ENCODE peak calls at places on chromosomes 3 and 15, in nine cellular contexts. P is heart left ventricle; T is adipocyte; C is endothelial cell of umbilical vein; S is tibial artery; Q is CD8-positive, alpha-beta memory T cell; R is lower lobe of right lung; U is heart right ventricle; F is cardiac muscle cell. D is an unnamed sample.

GRCh38 chr3:67357610-67358458 is 296.6 kb downstream of the SUCLG2 start:
- DNase-seq in P (no peak), R (no peak), Q (no peak), S (no peak), F (peak; percentile 71), T (peak; percentile 26), U (no peak), C (peak; percentile 26), D (peak; percentile 2)

GRCh38 chr3:185717121-185717520 is 107.7 kb downstream of the IGF2BP2 start:
- DNase-seq in U (no peak), C (peak; percentile 39), T (peak; percentile 90), R (no peak), Q (no peak), F (no peak), S (no peak), P (no peak), D (peak; percentile 44)

GRCh38 chr3:37806505-37807291 is 55.0 kb upstream of the CTDSPL start:
- DNase-seq in Q (no peak), U (no peak), F (no peak), C (no peak), S (no peak), P (no peak), T (no peak), R (no peak), D (no peak)

GRCh38 chr15:80957556-80957955 is 32.1 kb downstream of the MESD start:
- DNase-seq in Q (no peak), P (no peak), U (no peak), F (no peak), S (peak; percentile 3), T (no peak), C (no peak), R (no peak), D (no peak)

GRCh38 chr3:77042892-77043291 is 3.0 kb downstream of the ROBO2 start:
- DNase-seq in F (peak; percentile 27), Q (no peak), U (no peak), R (no peak), P (no peak), T (peak; percentile 73), C (no peak), S (no peak), D (no peak)

GRCh38 chr3:171187706-171188290 is 161.3 kb upstream of the SLC2A2 start:
- DNase-seq in R (no peak), S (no peak), C (peak; percentile 67), Q (no peak), T (peak; percentile 73), P (no peak), U (peak; percentile 15), F (peak; percentile 58), D (no peak)

GRCh38 chr3:129211772-129212171 is 28.1 kb upstream of the CNBP start:
- DNase-seq in T (peak; percentile 47), S (peak; percentile 76), R (peak; percentile 83), C (peak; percentile 75), U (peak; percentile 46), F (no peak), P (peak; percentile 71), Q (no peak), D (peak; percentile 99)

GRCh38 chr15:79914728-79915127 is 17.9 kb upstream of the MTHFS start:
- DNase-seq in F (no peak), S (no peak), Q (no peak), R (no peak), C (no peak), P (no peak), U (no peak), T (no peak), D (no peak)

GRCh38 chr3:38590521-38590920 is 59.0 kb downstream of the SCN5A start:
- DNase-seq in Q (no peak), T (no peak), F (no peak), U (peak; percentile 1), C (no peak), S (peak; percentile 31), R (peak; percentile 10), P (no peak), D (no peak)

GRCh38 chr15:72758195-72758594 is 25.4 kb downstream of the ADPGK start:
- DNase-seq in T (peak; percentile 74), Q (no peak), C (peak; percentile 68), F (no peak), S (no peak), U (no peak), P (no peak), R (no peak), D (peak; percentile 79)

GRCh38 chr3:60956729-60957128 is 294.5 kb downstream of the FHIT start:
- DNase-seq in F (no peak), R (no peak), S (no peak), C (no peak), T (no peak), Q (no peak), U (no peak), P (no peak), D (no peak)

GRCh38 chr15:38652998-38653397 is 88.4 kb upstream of the RASGRP1 start:
- DNase-seq in U (no peak), R (no peak), C (no peak), S (no peak), T (no peak), P (no peak), F (no peak), Q (peak; percentile 92), D (no peak)

GRCh38 chr3:151895478-151895877 is 22.0 kb downstream of the SUCNR1 start:
- DNase-seq in F (no peak), P (no peak), S (no peak), R (no peak), Q (peak; percentile 10), T (no peak), C (no peak), U (no peak), D (no peak)

GRCh38 chr3:100384735-100385134 is 16.2 kb downstream of the TOMM70 start:
- DNase-seq in F (no peak), U (no peak), P (no peak), R (no peak), C (no peak), Q (no peak), S (no peak), T (no peak), D (no peak)

GRCh38 chr3:5055352-5056004 is 66.6 kb upstream of the ARL8B start:
- DNase-seq in P (no peak), R (no peak), F (no peak), C (no peak), S (no peak), Q (no peak), U (no peak), T (no peak), D (no peak)

GRCh38 chr15:72353266-72353665 is 22.5 kb downstream of the HEXA start:
- DNase-seq in C (no peak), T (peak; percentile 11), Q (no peak), F (no peak), P (no peak), S (no peak), U (no peak), R (no peak), D (no peak)

GRCh38 chr3:28667646-28668376 is 319.2 kb upstream of the AZI2 start:
- DNase-seq in S (no peak), R (peak; percentile 52), F (peak; percentile 85), C (peak; percentile 79), Q (peak; percentile 8), U (peak; percentile 62), P (peak; percentile 54), T (peak; percentile 78), D (peak; percentile 3)

GRCh38 chr3:99951701-99952100 is 134.0 kb downstream of the CMSS1 start:
- DNase-seq in T (no peak), Q (no peak), C (no peak), P (no peak), F (no peak), U (no peak), S (no peak), R (no peak), D (no peak)

GRCh38 chr3:197335428-197336132 is 37.2 kb upstream of the DLG1 start:
- DNase-seq in S (no peak), P (peak; percentile 49), T (no peak), F (peak; percentile 53), Q (no peak), C (no peak), U (no peak), R (no peak), D (no peak)

DNA sequence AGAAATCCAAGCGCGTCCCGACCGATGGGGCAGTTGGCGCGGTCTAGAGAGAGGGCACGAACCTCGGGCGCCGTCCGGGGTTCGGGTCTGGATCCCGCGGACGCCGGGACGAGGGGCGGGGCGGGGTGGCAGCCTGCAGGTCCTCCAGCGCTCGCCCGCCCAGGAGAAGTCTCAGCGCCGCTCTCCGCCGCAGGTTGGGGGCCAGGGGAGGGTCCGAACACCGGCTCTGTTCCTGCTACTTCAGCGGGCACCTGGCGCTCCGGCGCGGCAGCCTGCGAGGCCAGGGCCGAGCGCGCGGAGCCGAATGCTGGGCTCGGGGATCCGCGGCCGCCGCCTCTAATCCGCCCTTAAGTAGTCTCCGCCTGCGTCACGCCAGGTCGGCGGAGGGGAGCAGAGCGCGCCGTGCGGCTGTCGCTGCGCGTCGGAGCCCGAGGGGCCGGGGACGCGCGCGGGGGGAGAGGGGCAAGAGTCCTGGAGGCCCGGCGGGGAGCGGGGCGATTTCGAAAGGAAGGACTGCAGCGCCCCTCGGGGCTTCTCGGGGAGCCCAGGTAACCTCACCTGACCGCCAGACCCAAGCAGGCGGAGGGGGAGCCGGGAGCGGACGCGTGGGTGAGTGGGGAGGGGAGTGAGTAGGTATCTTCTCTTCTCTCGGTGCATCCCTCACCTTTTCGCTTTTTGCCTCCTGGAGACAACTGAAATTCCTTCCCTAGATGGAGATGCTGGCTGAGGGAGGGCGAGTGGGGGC is at the start of gene GJD2:
- DNase-seq in Q (no peak), C (no peak), F (peak; percentile 73), T (no peak), U (no peak), P (no peak), R (no peak), S (no peak), D (no peak)
- H3K4me3 ChIP-seq in Q (no peak within 1 kb of the TSS), C (no peak within 1 kb of the TSS), F (peak within 1 kb of the TSS; percentile 42), T (no peak within 1 kb of the TSS), U (peak within 1 kb of the TSS; percentile 30), P (peak within 1 kb of the TSS; percentile 31), R (peak within 1 kb of the TSS; percentile 14), S (peak within 1 kb of the TSS; percentile 2), D (no peak within 1 kb of the TSS)

DNA sequence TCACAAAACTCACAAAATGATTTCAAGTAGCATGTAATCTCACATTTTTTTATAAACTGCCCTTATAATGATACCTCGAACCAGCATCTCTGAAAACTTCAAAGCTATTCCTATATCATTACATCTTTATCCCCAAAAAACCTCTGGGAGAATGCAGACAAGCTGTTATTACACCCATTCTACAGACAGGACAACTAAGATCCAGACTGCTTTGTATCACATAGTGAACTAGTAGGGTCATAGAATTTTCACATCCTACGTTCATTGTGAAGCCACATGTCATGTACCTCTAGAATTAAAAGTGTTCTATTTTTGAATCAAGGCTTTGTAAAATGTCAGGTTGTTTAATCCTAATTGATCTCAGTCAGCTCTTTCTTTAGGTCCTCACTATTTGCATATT is 98.7 kb upstream of the RAP2B start:
- DNase-seq in Q (no peak), U (no peak), F (no peak), S (no peak), C (no peak), R (no peak), T (no peak), P (no peak), D (no peak)
- H3K9me3 ChIP-seq in Q (no peaks in the 10 kb centered on the region), U (no peaks in the 10 kb centered on the region), F (no peaks in the 10 kb centered on the region), S (no peaks in the 10 kb centered on the region), C (no peaks in the 10 kb centered on the region), R (no peaks in the 10 kb centered on the region), T (no peaks in the 10 kb centered on the region), P (no peaks in the 10 kb centered on the region), D (no peaks in the 10 kb centered on the region)

GRCh38 chr3:58952128-58952917 is 97.5 kb downstream of the CFAP20DC start:
- DNase-seq in S (no peak), P (no peak), T (no peak), U (no peak), R (no peak), C (no peak), F (no peak), Q (no peak), D (no peak)
- H3K4me3 ChIP-seq in S (no peak overlapping the region), P (no peak overlapping the region), T (no peak overlapping the region), U (no peak overlapping the region), R (no peak overlapping the region), C (no peak overlapping the region), F (no peak overlapping the region), Q (no peak overlapping the region), D (no peak overlapping the region)

GRCh38 chr15:77889009-77889806 is 188.3 kb downstream of the TBC1D2B start:
- DNase-seq in U (no peak), C (no peak), F (no peak), Q (no peak), R (no peak), T (peak; percentile 31), P (peak; percentile 29), S (peak; percentile 82), D (no peak)
- H3K9me3 ChIP-seq in U (no peaks in the 10 kb centered on the region), C (no peaks in the 10 kb centered on the region), F (no peaks in the 10 kb centered on the region), Q (no peaks in the 10 kb centered on the region), R (no peaks in the 10 kb centered on the region), T (no peaks in the 10 kb centered on the region), P (no peaks in the 10 kb centered on the region), S (no peaks in the 10 kb centered on the region), D (no peaks in the 10 kb centered on the region)